ENCODE peak calls at places on chromosomes 6 and 20, in five cellular contexts. One of them, this sample, is unnamed.

GRCh38 chr6:144327081-144327480 is 41.9 kb downstream of the UTRN start:
- DNase-seq in kidney: no peak
- DNase-seq in AG20443: no peak
- DNase-seq in Right ventricle myocardium superior: no peak
- DNase-seq in T-helper 1 cell: no peak
- DNase-seq in this sample: no peak

GRCh38 chr6:35725721-35726438 is 11.0 kb upstream of the ARMC12 start:
- DNase-seq in kidney: peak; percentile 91
- DNase-seq in AG20443: no peak
- DNase-seq in Right ventricle myocardium superior: peak; percentile 82
- DNase-seq in T-helper 1 cell: no peak
- DNase-seq in this sample: no peak

GRCh38 chr6:161618816-161619454 is 345.1 kb upstream of the AGPAT4 start:
- DNase-seq in kidney: no peak
- DNase-seq in AG20443: peak; percentile 82
- DNase-seq in Right ventricle myocardium superior: no peak
- DNase-seq in T-helper 1 cell: no peak
- DNase-seq in this sample: no peak

GRCh38 chr6:150452642-150453243 is 83.9 kb downstream of the IYD start:
- DNase-seq in kidney: peak; percentile 89
- DNase-seq in AG20443: no peak
- DNase-seq in Right ventricle myocardium superior: peak; percentile 49
- DNase-seq in T-helper 1 cell: no peak
- DNase-seq in this sample: no peak

GRCh38 chr6:133610271-133610840 is 278.6 kb upstream of the TCF21 start:
- DNase-seq in kidney: no peak
- DNase-seq in AG20443: peak; percentile 35
- DNase-seq in Right ventricle myocardium superior: no peak
- DNase-seq in T-helper 1 cell: no peak
- DNase-seq in this sample: no peak

GRCh38 chr6:167119680-167120556 is 3.0 kb upstream of the CCR6 start:
- DNase-seq in kidney: no peak
- DNase-seq in AG20443: no peak
- DNase-seq in Right ventricle myocardium superior: no peak
- DNase-seq in T-helper 1 cell: no peak
- DNase-seq in this sample: no peak

GRCh38 chr20:36633285-36633772 is 12.7 kb downstream of the SLA2 start:
- DNase-seq in kidney: no peak
- DNase-seq in AG20443: no peak
- DNase-seq in Right ventricle myocardium superior: no peak
- DNase-seq in T-helper 1 cell: no peak
- DNase-seq in this sample: no peak

GRCh38 chr20:41029150-41029872 is 689 bp downstream of the TOP1 start:
- DNase-seq in kidney: peak; percentile 87
- DNase-seq in AG20443: peak; percentile 60
- DNase-seq in Right ventricle myocardium superior: peak; percentile 51
- DNase-seq in T-helper 1 cell: no peak
- DNase-seq in this sample: peak; percentile 24

GRCh38 chr20:10332656-10333421 is 101.2 kb downstream of the MKKS start:
- DNase-seq in kidney: no peak
- DNase-seq in AG20443: no peak
- DNase-seq in Right ventricle myocardium superior: no peak
- DNase-seq in T-helper 1 cell: no peak
- DNase-seq in this sample: no peak

GRCh38 chr6:110101885-110102284 is 77.6 kb downstream of the WASF1 start:
- DNase-seq in kidney: no peak
- DNase-seq in AG20443: no peak
- DNase-seq in Right ventricle myocardium superior: no peak
- DNase-seq in T-helper 1 cell: no peak
- DNase-seq in this sample: peak; percentile 2

GRCh38 chr20:38863024-38863851 is 57.7 kb downstream of the PPP1R16B start:
- DNase-seq in kidney: no peak
- DNase-seq in AG20443: no peak
- DNase-seq in Right ventricle myocardium superior: no peak
- DNase-seq in T-helper 1 cell: no peak
- DNase-seq in this sample: peak; percentile 68

GRCh38 chr20:56988446-56988845 is 278.0 kb downstream of the BMP7 start:
- DNase-seq in kidney: no peak
- DNase-seq in AG20443: no peak
- DNase-seq in Right ventricle myocardium superior: no peak
- DNase-seq in T-helper 1 cell: no peak
- DNase-seq in this sample: no peak

GRCh38 chr20:1844723-1845523 is 50.3 kb upstream of the SIRPA start:
- DNase-seq in kidney: no peak
- DNase-seq in AG20443: no peak
- DNase-seq in Right ventricle myocardium superior: peak; percentile 58
- DNase-seq in T-helper 1 cell: no peak
- DNase-seq in this sample: peak; percentile 86

GRCh38 chr20:20606046-20606445 is 106.4 kb downstream of the RALGAPA2 start:
- DNase-seq in kidney: no peak
- DNase-seq in AG20443: no peak
- DNase-seq in Right ventricle myocardium superior: no peak
- DNase-seq in T-helper 1 cell: no peak
- DNase-seq in this sample: no peak

GRCh38 chr20:33291830-33292355 is 8.9 kb downstream of the BPIFB1 start:
- DNase-seq in kidney: peak; percentile 51
- DNase-seq in AG20443: peak; percentile 62
- DNase-seq in Right ventricle myocardium superior: peak; percentile 57
- DNase-seq in T-helper 1 cell: peak; percentile 24
- DNase-seq in this sample: peak; percentile 13

GRCh38 chr20:3612795-3613560 is 50.2 kb downstream of the GFRA4 start:
- DNase-seq in kidney: no peak
- DNase-seq in AG20443: peak; percentile 23
- DNase-seq in Right ventricle myocardium superior: no peak
- DNase-seq in T-helper 1 cell: no peak
- DNase-seq in this sample: no peak

GRCh38 chr6:130467595-130467994 is 101.8 kb downstream of the TMEM200A start:
- DNase-seq in kidney: no peak
- DNase-seq in AG20443: no peak
- DNase-seq in Right ventricle myocardium superior: no peak
- DNase-seq in T-helper 1 cell: no peak
- DNase-seq in this sample: no peak

GRCh38 chr6:41767112-41767946 is 12.4 kb downstream of the FRS3 start:
- DNase-seq in kidney: no peak
- DNase-seq in AG20443: peak; percentile 92
- DNase-seq in Right ventricle myocardium superior: peak; percentile 57
- DNase-seq in T-helper 1 cell: no peak
- DNase-seq in this sample: no peak

GRCh38 chr6:117919775-117920492 is 12.9 kb downstream of the SLC35F1 start:
- DNase-seq in kidney: peak; percentile 68
- DNase-seq in AG20443: peak; percentile 22
- DNase-seq in Right ventricle myocardium superior: peak; percentile 42
- DNase-seq in T-helper 1 cell: no peak
- DNase-seq in this sample: no peak

GRCh38 chr6:72560721-72561593 is 60.9 kb upstream of the KCNQ5 start:
- DNase-seq in kidney: no peak
- DNase-seq in AG20443: peak; percentile 40
- DNase-seq in Right ventricle myocardium superior: no peak
- DNase-seq in T-helper 1 cell: no peak
- DNase-seq in this sample: no peak

GRCh38 chr6:27375613-27376079 is 12.9 kb upstream of the ZNF391 start:
- DNase-seq in kidney: no peak
- DNase-seq in AG20443: no peak
- DNase-seq in Right ventricle myocardium superior: no peak
- DNase-seq in T-helper 1 cell: no peak
- DNase-seq in this sample: no peak